ENCODE peak calls at places on chromosomes 4 and X, in ten cellular contexts. One of them, this sample, is unnamed.

GRCh38 chr4:7540654-7541413 is 106.1 kb upstream of the PSAPL1 start:
- DNase-seq in K562: no peak
- DNase-seq in astrocyte: no peak
- DNase-seq in MM.1S: no peak
- DNase-seq in foreskin fibroblast: no peak
- DNase-seq in hepatocyte: no peak
- DNase-seq in lower lobe of right lung: peak
- DNase-seq in psoas muscle: no peak
- DNase-seq in heart right ventricle: no peak
- DNase-seq in GM13977: no peak
- DNase-seq in this sample: no peak

GRCh38 chr4:140012688-140013087 is 141.3 kb downstream of the MAML3 start:
- DNase-seq in astrocyte: peak
- DNase-seq in hepatocyte: peak
- DNase-seq in foreskin fibroblast: peak
- DNase-seq in lower lobe of right lung: peak
- DNase-seq in heart right ventricle: peak
- DNase-seq in K562: peak
- DNase-seq in MM.1S: peak
- DNase-seq in GM13977: peak
- DNase-seq in psoas muscle: peak
- DNase-seq in this sample: peak

GRCh38 chr4:59161249-59161648 is 2038.9 kb upstream of the ADGRL3 start:
- DNase-seq in hepatocyte: no peak
- DNase-seq in GM13977: no peak
- DNase-seq in foreskin fibroblast: no peak
- DNase-seq in MM.1S: no peak
- DNase-seq in heart right ventricle: no peak
- DNase-seq in astrocyte: no peak
- DNase-seq in K562: no peak
- DNase-seq in psoas muscle: no peak
- DNase-seq in lower lobe of right lung: no peak
- DNase-seq in this sample: no peak

GRCh38 chr4:25835384-25835783 is 27.4 kb downstream of the SEL1L3 start:
- DNase-seq in GM13977: no peak
- DNase-seq in psoas muscle: no peak
- DNase-seq in K562: no peak
- DNase-seq in heart right ventricle: no peak
- DNase-seq in foreskin fibroblast: no peak
- DNase-seq in lower lobe of right lung: no peak
- DNase-seq in hepatocyte: no peak
- DNase-seq in MM.1S: no peak
- DNase-seq in astrocyte: no peak
- DNase-seq in this sample: no peak

GRCh38 chr4:172707622-172708021 is 461.0 kb upstream of the GALNT7 start:
- DNase-seq in K562: no peak
- DNase-seq in MM.1S: no peak
- DNase-seq in GM13977: no peak
- DNase-seq in psoas muscle: no peak
- DNase-seq in lower lobe of right lung: no peak
- DNase-seq in astrocyte: no peak
- DNase-seq in hepatocyte: peak
- DNase-seq in heart right ventricle: no peak
- DNase-seq in foreskin fibroblast: no peak
- DNase-seq in this sample: no peak

GRCh38 chr4:38800956-38801450 is 3.6 kb downstream of the TLR1 start:
- DNase-seq in lower lobe of right lung: no peak
- DNase-seq in foreskin fibroblast: no peak
- DNase-seq in K562: no peak
- DNase-seq in psoas muscle: no peak
- DNase-seq in astrocyte: peak
- DNase-seq in GM13977: no peak
- DNase-seq in hepatocyte: no peak
- DNase-seq in heart right ventricle: no peak
- DNase-seq in MM.1S: no peak
- DNase-seq in this sample: no peak

GRCh38 chr4:39304651-39305050 is 61.5 kb downstream of the RFC1 start:
- DNase-seq in foreskin fibroblast: no peak
- DNase-seq in hepatocyte: no peak
- DNase-seq in lower lobe of right lung: no peak
- DNase-seq in psoas muscle: no peak
- DNase-seq in K562: peak
- DNase-seq in heart right ventricle: no peak
- DNase-seq in astrocyte: peak
- DNase-seq in GM13977: no peak
- DNase-seq in MM.1S: no peak
- DNase-seq in this sample: no peak

GRCh38 chr4:54230479-54231418 is 1.7 kb downstream of the PDGFRA start:
- DNase-seq in K562: no peak
- DNase-seq in foreskin fibroblast: peak
- DNase-seq in lower lobe of right lung: peak
- DNase-seq in psoas muscle: peak
- DNase-seq in astrocyte: peak
- DNase-seq in heart right ventricle: peak
- DNase-seq in MM.1S: no peak
- DNase-seq in GM13977: peak
- DNase-seq in hepatocyte: peak
- DNase-seq in this sample: peak

DNA sequence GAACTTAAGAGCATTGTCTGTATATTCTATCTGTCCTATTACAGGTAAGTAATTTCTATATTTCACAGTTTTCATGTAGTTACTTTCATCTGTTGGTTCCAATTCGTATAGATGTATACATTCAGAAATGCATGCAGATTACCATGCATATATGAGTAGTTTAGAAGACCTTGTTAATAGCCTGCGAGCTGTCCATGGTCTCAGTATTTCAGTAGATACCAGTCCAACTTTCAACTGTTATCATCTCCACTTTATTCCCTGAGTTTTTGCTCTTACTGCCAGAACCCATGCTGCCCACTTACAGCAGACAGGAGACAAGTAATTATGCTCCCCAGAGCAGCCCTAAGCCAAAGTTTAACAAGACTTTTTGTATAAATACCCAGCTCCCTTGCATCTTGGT is 37.7 kb downstream of the VEGFC start:
- DNase-seq in K562: no peak
- DNase-seq in astrocyte: no peak
- DNase-seq in lower lobe of right lung: no peak
- DNase-seq in hepatocyte: no peak
- DNase-seq in GM13977: no peak
- DNase-seq in psoas muscle: no peak
- DNase-seq in heart right ventricle: no peak
- DNase-seq in MM.1S: no peak
- DNase-seq in foreskin fibroblast: peak
- DNase-seq in this sample: no peak
- TF ChIP-seq CTCF in K562: no peak
- TF ChIP-seq CTCF in astrocyte: no peak
- TF ChIP-seq CTCF in lower lobe of right lung: no peak
- TF ChIP-seq CTCF in hepatocyte: no peak
- TF ChIP-seq CTCF in GM13977: no peak
- TF ChIP-seq CTCF in psoas muscle: no peak
- TF ChIP-seq CTCF in heart right ventricle: no peak
- TF ChIP-seq CTCF in MM.1S: no peak
- TF ChIP-seq CTCF in foreskin fibroblast: no peak
- TF ChIP-seq CTCF in this sample: no peak

DNA sequence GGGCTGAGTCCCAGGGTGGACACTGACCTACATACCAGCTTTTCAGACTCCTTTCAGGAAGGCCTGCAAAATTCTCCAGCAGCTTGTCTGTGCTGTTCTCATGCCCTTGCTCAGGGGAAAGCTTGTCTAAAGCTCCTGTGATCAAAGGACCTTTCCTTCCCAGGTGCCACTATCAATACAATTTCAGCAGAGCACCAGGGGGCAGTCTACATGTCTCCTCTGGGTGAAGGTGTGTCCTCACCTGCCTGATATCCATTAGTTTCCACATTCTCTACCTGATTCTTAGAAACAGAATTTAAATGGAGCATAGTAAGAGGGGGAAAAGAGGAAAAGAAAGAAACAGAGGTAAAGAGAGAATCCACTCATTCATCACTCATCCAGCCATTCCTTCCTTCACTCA is 114.2 kb downstream of the PPARGC1A start:
- DNase-seq in lower lobe of right lung: no peak
- DNase-seq in hepatocyte: peak
- DNase-seq in MM.1S: peak
- DNase-seq in heart right ventricle: no peak
- DNase-seq in foreskin fibroblast: no peak
- DNase-seq in psoas muscle: no peak
- DNase-seq in astrocyte: no peak
- DNase-seq in GM13977: no peak
- DNase-seq in K562: no peak
- DNase-seq in this sample: no peak
- TF ChIP-seq CTCF in lower lobe of right lung: no peak
- TF ChIP-seq CTCF in hepatocyte: peak
- TF ChIP-seq CTCF in MM.1S: no peak
- TF ChIP-seq CTCF in heart right ventricle: no peak
- TF ChIP-seq CTCF in foreskin fibroblast: no peak
- TF ChIP-seq CTCF in psoas muscle: no peak
- TF ChIP-seq CTCF in astrocyte: no peak
- TF ChIP-seq CTCF in GM13977: no peak
- TF ChIP-seq CTCF in K562: no peak
- TF ChIP-seq CTCF in this sample: no peak

GRCh38 chrX:134625315-134625718 is 33.0 kb downstream of the PLAC1 start:
- DNase-seq in K562: no peak
- DNase-seq in astrocyte: peak
- DNase-seq in psoas muscle: peak
- DNase-seq in lower lobe of right lung: no peak
- DNase-seq in GM13977: no peak
- DNase-seq in foreskin fibroblast: peak
- DNase-seq in hepatocyte: no peak
- DNase-seq in MM.1S: no peak
- DNase-seq in heart right ventricle: peak
- DNase-seq in this sample: no peak

GRCh38 chrX:134632386-134632785 is 25.9 kb downstream of the PLAC1 start:
- DNase-seq in psoas muscle: no peak
- DNase-seq in hepatocyte: no peak
- DNase-seq in astrocyte: no peak
- DNase-seq in foreskin fibroblast: no peak
- DNase-seq in lower lobe of right lung: no peak
- DNase-seq in K562: no peak
- DNase-seq in heart right ventricle: no peak
- DNase-seq in GM13977: no peak
- DNase-seq in MM.1S: no peak
- DNase-seq in this sample: no peak

GRCh38 chrX:134631404-134632346 is 26.6 kb downstream of the PLAC1 start:
- DNase-seq in psoas muscle: peak
- DNase-seq in astrocyte: peak
- DNase-seq in lower lobe of right lung: no peak
- DNase-seq in GM13977: no peak
- DNase-seq in hepatocyte: no peak
- DNase-seq in K562: no peak
- DNase-seq in MM.1S: no peak
- DNase-seq in heart right ventricle: no peak
- DNase-seq in foreskin fibroblast: peak
- DNase-seq in this sample: no peak

GRCh38 chrX:134626434-134626833 is 31.8 kb downstream of the PLAC1 start:
- DNase-seq in astrocyte: no peak
- DNase-seq in psoas muscle: no peak
- DNase-seq in K562: no peak
- DNase-seq in GM13977: no peak
- DNase-seq in heart right ventricle: peak
- DNase-seq in lower lobe of right lung: no peak
- DNase-seq in foreskin fibroblast: no peak
- DNase-seq in hepatocyte: no peak
- DNase-seq in MM.1S: no peak
- DNase-seq in this sample: no peak

DNA sequence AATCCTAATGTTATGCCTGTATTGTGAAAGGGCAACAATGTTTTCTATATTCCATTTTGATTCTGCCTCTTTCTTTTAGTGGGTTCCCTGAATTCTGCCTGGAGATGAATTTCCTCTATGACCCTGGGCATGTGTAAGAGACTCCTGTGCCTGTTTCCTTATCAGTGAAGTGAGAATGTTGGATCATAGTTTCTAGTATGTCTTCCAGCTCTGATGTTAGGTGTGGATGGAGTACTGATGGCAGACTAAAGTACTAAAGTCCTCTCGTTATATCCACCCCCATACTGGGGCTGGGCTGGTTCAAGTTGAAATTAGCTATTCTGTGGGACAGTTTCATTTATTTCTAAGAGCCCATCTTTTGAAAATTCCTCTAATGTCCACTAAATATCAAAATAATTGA is 29.6 kb downstream of the PLAC1 start:
- DNase-seq in lower lobe of right lung: no peak
- DNase-seq in heart right ventricle: no peak
- DNase-seq in GM13977: no peak
- DNase-seq in psoas muscle: no peak
- DNase-seq in foreskin fibroblast: no peak
- DNase-seq in hepatocyte: no peak
- DNase-seq in MM.1S: no peak
- DNase-seq in K562: no peak
- DNase-seq in astrocyte: no peak
- DNase-seq in this sample: no peak
- TF ChIP-seq CTCF in lower lobe of right lung: no peak
- TF ChIP-seq CTCF in heart right ventricle: no peak
- TF ChIP-seq CTCF in GM13977: no peak
- TF ChIP-seq CTCF in psoas muscle: no peak
- TF ChIP-seq CTCF in foreskin fibroblast: no peak
- TF ChIP-seq CTCF in hepatocyte: no peak
- TF ChIP-seq CTCF in MM.1S: no peak
- TF ChIP-seq CTCF in K562: no peak
- TF ChIP-seq CTCF in astrocyte: no peak
- TF ChIP-seq CTCF in this sample: no peak

GRCh38 chr4:83189631-83190136 is 75.2 kb upstream of the PLAC8 start:
- DNase-seq in foreskin fibroblast: peak
- DNase-seq in astrocyte: no peak
- DNase-seq in lower lobe of right lung: no peak
- DNase-seq in hepatocyte: peak
- DNase-seq in MM.1S: no peak
- DNase-seq in psoas muscle: no peak
- DNase-seq in GM13977: no peak
- DNase-seq in heart right ventricle: no peak
- DNase-seq in K562: no peak
- DNase-seq in this sample: no peak

GRCh38 chr4:83195280-83195679 is 80.8 kb upstream of the PLAC8 start:
- DNase-seq in lower lobe of right lung: no peak
- DNase-seq in psoas muscle: no peak
- DNase-seq in astrocyte: no peak
- DNase-seq in K562: no peak
- DNase-seq in foreskin fibroblast: no peak
- DNase-seq in heart right ventricle: no peak
- DNase-seq in GM13977: no peak
- DNase-seq in MM.1S: no peak
- DNase-seq in hepatocyte: no peak
- DNase-seq in this sample: no peak

GRCh38 chr4:83196936-83197335 is 82.4 kb upstream of the PLAC8 start:
- DNase-seq in hepatocyte: no peak
- DNase-seq in K562: no peak
- DNase-seq in astrocyte: no peak
- DNase-seq in MM.1S: no peak
- DNase-seq in heart right ventricle: no peak
- DNase-seq in psoas muscle: no peak
- DNase-seq in lower lobe of right lung: no peak
- DNase-seq in GM13977: no peak
- DNase-seq in foreskin fibroblast: no peak
- DNase-seq in this sample: no peak

DNA sequence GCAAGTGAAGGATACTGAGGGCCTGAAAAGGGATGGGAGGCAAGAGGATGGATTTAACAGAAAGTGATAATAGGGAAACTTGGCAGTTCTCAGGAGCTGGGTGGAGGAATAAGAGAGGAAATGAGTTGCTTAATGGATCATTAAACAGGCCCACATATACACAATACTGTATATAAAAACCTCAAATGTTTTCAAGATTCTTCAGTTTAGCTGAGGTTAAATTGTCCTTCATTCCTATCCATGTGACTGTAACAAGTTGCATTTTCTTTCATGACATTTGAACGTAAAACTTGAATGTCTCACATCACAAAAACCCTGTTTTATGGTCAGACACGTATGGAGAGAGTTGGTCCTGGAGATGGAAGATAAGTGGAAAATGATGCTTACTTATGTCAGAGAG is 76.5 kb upstream of the PLAC8 start:
- DNase-seq in astrocyte: peak
- DNase-seq in GM13977: no peak
- DNase-seq in lower lobe of right lung: no peak
- DNase-seq in K562: no peak
- DNase-seq in foreskin fibroblast: no peak
- DNase-seq in psoas muscle: no peak
- DNase-seq in MM.1S: no peak
- DNase-seq in heart right ventricle: no peak
- DNase-seq in hepatocyte: no peak
- DNase-seq in this sample: no peak
- TF ChIP-seq CTCF in astrocyte: no peak
- TF ChIP-seq CTCF in GM13977: no peak
- TF ChIP-seq CTCF in lower lobe of right lung: no peak
- TF ChIP-seq CTCF in K562: no peak
- TF ChIP-seq CTCF in foreskin fibroblast: no peak
- TF ChIP-seq CTCF in psoas muscle: no peak
- TF ChIP-seq CTCF in MM.1S: no peak
- TF ChIP-seq CTCF in heart right ventricle: no peak
- TF ChIP-seq CTCF in hepatocyte: no peak
- TF ChIP-seq CTCF in this sample: no peak